ENCODE peak calls at places on chromosome 3, in four cellular contexts. X is C1 segment of cervical spinal cord, M is GM03348, Y is H54. T is an unnamed sample.

GRCh38 chr3:49654955-49655556 is 19.1 kb upstream of the APEH start:
- DNase-seq in X (no peak), Y (no peak), M (no peak), T (no peak)

GRCh38 chr3:65170357-65171090 is 482.7 kb upstream of the ADAMTS9 start:
- DNase-seq in M (peak; percentile 49), Y (peak; percentile 5), X (peak; percentile 79), T (peak; percentile 84)

GRCh38 chr3:17336291-17336690 is 406.1 kb downstream of the TBC1D5 start:
- DNase-seq in Y (no peak), X (no peak), M (no peak), T (peak; percentile 18)

GRCh38 chr3:45026038-45026437 is at the start of gene CLEC3B:
- DNase-seq in M (peak; percentile 76), X (no peak), Y (no peak), T (peak; percentile 70)

GRCh38 chr3:174855002-174855401 is 4.1 kb upstream of the NAALADL2 start:
- DNase-seq in M (no peak), Y (no peak), X (no peak), T (no peak)

GRCh38 chr3:104909188-104909587 is 457.5 kb upstream of the ALCAM start:
- DNase-seq in Y (no peak), M (peak; percentile 47), X (no peak), T (peak; percentile 71)

GRCh38 chr3:20060924-20061323 is 20.7 kb downstream of the KAT2B start:
- DNase-seq in X (no peak), M (peak; percentile 14), Y (no peak), T (peak; percentile 62)

GRCh38 chr3:11128682-11129632 is 25.3 kb upstream of the HRH1 start:
- DNase-seq in X (no peak), M (no peak), Y (no peak), T (no peak)

GRCh38 chr3:177467268-177467985 is 270.1 kb upstream of the TBL1XR1 start:
- DNase-seq in M (no peak), X (no peak), Y (no peak), T (no peak)

GRCh38 chr3:187305881-187306280 is 14.3 kb upstream of the MASP1 start:
- DNase-seq in M (no peak), X (no peak), Y (no peak), T (no peak)

GRCh38 chr3:112376996-112377395 is 44.0 kb downstream of the CD200 start:
- DNase-seq in X (no peak), M (no peak), Y (no peak), T (no peak)

GRCh38 chr3:108564564-108564963 is 24.7 kb downstream of the CIP2A start:
- DNase-seq in X (no peak), Y (no peak), M (no peak), T (no peak)

GRCh38 chr3:140911822-140912221 is 29.8 kb upstream of the SLC25A36 start:
- DNase-seq in Y (no peak), X (no peak), M (no peak), T (no peak)

GRCh38 chr3:32880225-32880624 is 62.4 kb downstream of the TRIM71 start:
- DNase-seq in X (no peak), Y (no peak), M (no peak), T (no peak)

GRCh38 chr3:167885277-167885676 is 149.8 kb downstream of the SERPINI1 start:
- DNase-seq in M (no peak), Y (no peak), X (no peak), T (no peak)

GRCh38 chr3:153574445-153574844 is 412.4 kb downstream of the RAP2B start:
- DNase-seq in M (no peak), X (no peak), Y (no peak), T (no peak)

GRCh38 chr3:156036258-156037053 is 83.9 kb upstream of the KCNAB1 start:
- DNase-seq in X (no peak), M (no peak), Y (no peak), T (no peak)

GRCh38 chr3:143199998-143200909 is 80.7 kb downstream of the CHST2 start:
- DNase-seq in M (peak; percentile 53), X (no peak), Y (no peak), T (peak; percentile 21)

GRCh38 chr3:136659253-136659652 is 92.9 kb downstream of the STAG1 start:
- DNase-seq in Y (no peak), X (peak; percentile 7), M (peak; percentile 54), T (peak; percentile 87)

GRCh38 chr3:40691598-40691905 is 166.8 kb downstream of the ZNF621 start:
- DNase-seq in Y (no peak), M (no peak), X (no peak), T (peak; percentile 1)

GRCh38 chr3:187518207-187518606 is 150.0 kb downstream of the RTP4 start:
- DNase-seq in Y (no peak), M (no peak), X (no peak), T (no peak)

GRCh38 chr3:62188547-62189375 is 184.6 kb downstream of the FEZF2 start:
- DNase-seq in X (peak; percentile 19), Y (peak; percentile 62), M (peak; percentile 89), T (peak; percentile 79)

GRCh38 chr3:37765591-37766219 is 96.0 kb upstream of the CTDSPL start:
- DNase-seq in Y (no peak), X (no peak), M (peak; percentile 35), T (peak; percentile 43)

GRCh38 chr3:71328917-71329316 is 254.6 kb downstream of the FOXP1 start:
- DNase-seq in M (no peak), Y (no peak), X (no peak), T (no peak)

GRCh38 chr3:130705501-130705900 is 41.1 kb downstream of the PIK3R4 start:
- DNase-seq in X (no peak), Y (no peak), M (no peak), T (no peak)

GRCh38 chr3:54374214-54374855 is 252.0 kb downstream of the CACNA2D3 start:
- DNase-seq in Y (peak; percentile 7), X (no peak), M (no peak), T (no peak)

GRCh38 chr3:119644481-119644880 is 15.9 kb downstream of the POPDC2 start:
- DNase-seq in M (no peak), Y (no peak), X (no peak), T (no peak)

GRCh38 chr3:136954980-136955780 is 2.6 kb upstream of the IL20RB start:
- DNase-seq in X (no peak), M (no peak), Y (no peak), T (peak; percentile 29)